ENCODE peak calls at places on chromosomes 4 and X, in nine cellular contexts. F is GM12878, B is GM23248, E is GM23338, G is SK-N-MC, T is K562, Z is fibroblast of lung, C is H1, H is hepatocyte. I is an unnamed sample.

GRCh38 chr4:120718979-120719566 is 203.5 kb downstream of the PRDM5 start:
- DNase-seq in H (peak), E (peak), T (no peak), F (no peak), C (no peak), G (no peak), Z (peak), B (peak), I (peak)

GRCh38 chrX:82335772-82336171 is 1133.9 kb downstream of the SH3BGRL start:
- DNase-seq in E (no peak), C (no peak), T (no peak), B (no peak), F (no peak), Z (no peak), G (no peak), H (no peak), I (no peak)

GRCh38 chrX:107677501-107677901 is 49.2 kb downstream of the PRPS1 start:
- DNase-seq in T (no peak), B (peak), G (no peak), C (no peak), F (no peak), Z (peak), H (no peak), E (peak), I (no peak)

GRCh38 chr4:169231647-169232262 is 39.0 kb downstream of the SH3RF1 start:
- DNase-seq in E (no peak), F (no peak), T (no peak), B (no peak), G (no peak), H (no peak), Z (peak), C (no peak), I (no peak)

GRCh38 chr4:64883087-64883926 is 474.1 kb upstream of the TECRL start:
- DNase-seq in G (no peak), Z (no peak), E (no peak), F (no peak), B (no peak), H (no peak), T (no peak), C (no peak), I (peak)

GRCh38 chr4:48538358-48538757 is 48.3 kb downstream of the ZAR1 start:
- DNase-seq in F (no peak), Z (no peak), H (no peak), B (no peak), G (no peak), C (no peak), T (no peak), E (peak), I (no peak)

GRCh38 chr4:182083681-182084410 is 159.4 kb upstream of the TENM3 start:
- DNase-seq in C (peak), E (no peak), B (no peak), G (no peak), H (no peak), Z (peak), F (no peak), T (no peak), I (no peak)

GRCh38 chrX:7711167-7711566 is 131.8 kb upstream of the VCX start:
- DNase-seq in G (no peak), H (no peak), T (no peak), C (no peak), E (no peak), F (no peak), B (peak), Z (no peak), I (peak)

GRCh38 chr4:143248827-143249226 is 64.1 kb downstream of the USP38 start:
- DNase-seq in B (no peak), G (no peak), E (no peak), C (no peak), F (no peak), T (peak), Z (no peak), H (no peak), I (no peak)

GRCh38 chr4:146273204-146273901 is 59.0 kb downstream of the REELD1 start:
- DNase-seq in Z (no peak), F (peak), H (no peak), T (no peak), C (no peak), E (no peak), G (no peak), B (no peak), I (no peak)

GRCh38 chrX:114959729-114960128 is 57.7 kb downstream of the IL13RA2 start:
- DNase-seq in B (peak), Z (peak), E (peak), F (no peak), C (no peak), T (no peak), G (no peak), H (peak), I (peak)

GRCh38 chrX:48800574-48801280 is 1.1 kb upstream of the HDAC6 start:
- DNase-seq in G (no peak), T (peak), B (no peak), C (no peak), E (no peak), H (peak), Z (no peak), F (no peak), I (no peak)

GRCh38 chr4:34148322-34148908 is 2095.9 kb downstream of the ARAP2 start:
- DNase-seq in E (no peak), C (no peak), B (no peak), Z (no peak), T (no peak), F (no peak), H (no peak), G (no peak), I (no peak)

GRCh38 chrX:43456906-43457305 is 199.2 kb upstream of the MAOA start:
- DNase-seq in T (no peak), E (no peak), B (no peak), F (no peak), G (peak), C (no peak), Z (no peak), H (no peak), I (no peak)

GRCh38 chr4:126757219-126757618 is 875.5 kb upstream of the INTU start:
- DNase-seq in T (no peak), E (no peak), Z (peak), B (no peak), H (no peak), G (no peak), C (no peak), F (no peak), I (peak)

GRCh38 chrX:130245441-130245840 is 23.3 kb downstream of the ZNF280C start:
- DNase-seq in G (no peak), Z (peak), C (no peak), B (peak), H (no peak), F (no peak), E (no peak), T (no peak), I (no peak)

GRCh38 chr4:15910150-15910945 is 28.2 kb downstream of the FGFBP1 start:
- DNase-seq in Z (no peak), E (no peak), G (no peak), B (no peak), T (no peak), F (no peak), H (no peak), C (no peak), I (no peak)

GRCh38 chrX:35291013-35291412 is 348.4 kb downstream of the FAM47B start:
- DNase-seq in C (no peak), B (no peak), T (no peak), G (no peak), E (no peak), Z (no peak), F (no peak), H (no peak), I (no peak)

GRCh38 chr4:89316931-89317366 is 9.3 kb upstream of the GPRIN3 start:
- DNase-seq in E (no peak), B (peak), Z (peak), F (no peak), C (no peak), G (peak), H (no peak), T (no peak), I (peak)

GRCh38 chr4:71243434-71243833 is 95.4 kb upstream of the SLC4A4 start:
- DNase-seq in F (no peak), G (no peak), H (no peak), B (no peak), T (no peak), E (no peak), Z (no peak), C (no peak), I (no peak)

GRCh38 chr4:110480031-110480549 is 4.1 kb downstream of the ENPEP start:
- DNase-seq in E (peak), G (no peak), F (no peak), H (peak), T (no peak), Z (peak), B (peak), C (no peak), I (no peak)

GRCh38 chrX:151899622-151900021 is 13.1 kb upstream of the MAGEA4 start:
- DNase-seq in H (no peak), Z (peak), G (no peak), F (no peak), T (no peak), E (no peak), B (peak), C (no peak), I (no peak)

GRCh38 chrX:24396236-24396929 is 35.9 kb downstream of the SUPT20HL1 start:
- DNase-seq in Z (peak), F (no peak), H (no peak), G (no peak), T (no peak), E (no peak), B (peak), C (no peak), I (no peak)

GRCh38 chr4:142282870-142283431 is 563.1 kb downstream of the INPP4B start:
- DNase-seq in B (peak), F (no peak), T (no peak), E (peak), Z (no peak), H (peak), G (peak), C (peak), I (no peak)

GRCh38 chr4:172895699-172896098 is 272.9 kb upstream of the GALNT7 start:
- DNase-seq in B (no peak), G (no peak), T (no peak), E (no peak), C (no peak), Z (no peak), F (no peak), H (no peak), I (no peak)

GRCh38 chr4:71807469-71807868 is 23.6 kb upstream of the GC start:
- DNase-seq in Z (no peak), F (no peak), E (no peak), T (no peak), H (no peak), B (no peak), G (no peak), C (no peak), I (no peak)

GRCh38 chr4:106690487-106690886 is 321.9 kb upstream of the GIMD1 start:
- DNase-seq in C (no peak), E (no peak), B (peak), Z (peak), G (no peak), T (no peak), F (no peak), H (no peak), I (no peak)

GRCh38 chr4:42490015-42490414 is 92.7 kb downstream of the SHISA3 start:
- DNase-seq in F (peak), C (no peak), H (no peak), B (no peak), E (no peak), G (no peak), T (no peak), Z (no peak), I (no peak)

GRCh38 chr4:102501176-102501634 is at the start of gene NFKB1:
- DNase-seq in B (peak), G (no peak), C (peak), F (peak), E (peak), T (peak), H (peak), Z (peak), I (peak)
- TF ChIP-seq EZH2 in B (no peak), G (no peak), C (no peak), F (no peak), E (peak), T (no peak), H (no peak), Z (no peak), I (no peak)

GRCh38 chr4:112510191-112510467 is 5.9 kb downstream of the NEUROG2 start:
- DNase-seq in G (no peak), F (no peak), B (no peak), Z (no peak), H (no peak), C (no peak), T (no peak), E (no peak), I (no peak)

GRCh38 chr4:112514079-112514448 is 1.9 kb downstream of the NEUROG2 start:
- DNase-seq in F (no peak), H (no peak), E (peak), C (peak), Z (no peak), B (no peak), G (no peak), T (no peak), I (peak)

GRCh38 chr4:112509243-112510190 is 6.5 kb downstream of the NEUROG2 start:
- DNase-seq in Z (peak), T (no peak), H (no peak), F (no peak), E (peak), G (no peak), B (peak), C (peak), I (no peak)

GRCh38 chr4:112511294-112512118 is 4.5 kb downstream of the NEUROG2 start:
- DNase-seq in F (no peak), E (peak), T (no peak), B (no peak), G (no peak), C (no peak), H (no peak), Z (no peak), I (no peak)

GRCh38 chr4:112510468-112511293 is 5.3 kb downstream of the NEUROG2 start:
- DNase-seq in Z (no peak), F (no peak), T (no peak), E (peak), C (peak), B (no peak), H (no peak), G (no peak), I (no peak)
- TF ChIP-seq EZH2 in Z (peak), F (no peak), T (no peak), E (peak), C (no peak), B (peak), H (peak), G (no peak), I (no peak)

GRCh38 chrX:110944793-110945466 is 149.3 kb upstream of the CHRDL1 start:
- DNase-seq in E (peak), G (no peak), C (peak), Z (peak), T (no peak), B (no peak), H (no peak), F (no peak), I (no peak)
- TF ChIP-seq EZH2 in E (no peak), G (no peak), C (no peak), Z (no peak), T (no peak), B (no peak), H (no peak), F (no peak), I (no peak)

GRCh38 chr4:54225671-54226398 is 3.3 kb upstream of the PDGFRA start:
- DNase-seq in E (peak), C (peak), F (no peak), H (peak), B (peak), T (no peak), Z (no peak), G (no peak), I (no peak)
- TF ChIP-seq EZH2 in E (no peak), C (peak), F (no peak), H (no peak), B (no peak), T (no peak), Z (no peak), G (peak), I (no peak)

GRCh38 chr4:183797041-183797444 is 108.1 kb upstream of the STOX2 start:
- DNase-seq in Z (no peak), E (peak), C (no peak), F (no peak), B (no peak), G (no peak), H (peak), T (no peak), I (no peak)
- TF ChIP-seq EZH2 in Z (no peak), E (no peak), C (peak), F (no peak), B (no peak), G (no peak), H (no peak), T (no peak), I (no peak)

GRCh38 chrX:146448791-146449190 is 360.8 kb upstream of the CXorf51B start:
- DNase-seq in C (no peak), E (no peak), B (no peak), F (no peak), Z (no peak), H (no peak), T (no peak), G (no peak), I (no peak)

GRCh38 chrX:146454363-146454762 is 355.2 kb upstream of the CXorf51B start:
- DNase-seq in F (no peak), H (no peak), B (no peak), C (no peak), T (no peak), E (no peak), G (no peak), Z (no peak), I (no peak)

DNA sequence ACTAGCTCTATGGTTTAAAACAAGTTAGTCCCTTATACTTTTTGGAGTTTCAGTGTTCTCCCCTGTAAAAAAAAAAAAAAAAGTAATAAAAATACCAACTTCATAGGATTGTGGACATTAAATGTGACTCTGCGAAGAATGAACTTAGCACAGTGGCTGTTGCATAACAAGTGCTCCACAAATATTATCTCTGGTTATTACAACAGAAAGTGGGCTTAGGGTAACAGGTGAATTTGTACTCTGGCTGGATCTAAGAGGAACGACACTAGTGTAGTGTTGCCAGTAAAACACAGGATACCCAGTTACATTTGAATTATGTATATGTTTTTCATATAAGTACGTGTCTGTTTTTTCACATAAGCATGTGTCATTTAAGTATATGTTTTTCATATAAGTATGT is 360.3 kb upstream of the CXorf51B start:
- DNase-seq in H (no peak), G (no peak), T (no peak), B (no peak), E (no peak), F (no peak), C (no peak), Z (no peak), I (no peak)
- TF ChIP-seq EZH2 in H (no peak), G (no peak), T (no peak), B (no peak), E (no peak), F (no peak), C (no peak), Z (no peak), I (no peak)

GRCh38 chr4:3464911-3465697 is 2.0 kb downstream of the DOK7 start:
- DNase-seq in C (no peak), Z (no peak), E (no peak), H (no peak), G (no peak), B (no peak), T (no peak), F (no peak), I (no peak)

GRCh38 chr4:3462790-3463415 is at the start of gene DOK7:
- DNase-seq in E (peak), H (peak), C (no peak), T (no peak), G (no peak), F (no peak), B (peak), Z (no peak), I (no peak)

GRCh38 chr4:3464349-3464905 is 1.3 kb downstream of the DOK7 start:
- DNase-seq in T (no peak), E (no peak), Z (no peak), B (no peak), C (no peak), H (no peak), F (no peak), G (no peak), I (no peak)

GRCh38 chr4:3462321-3462789 is 751 bp upstream of the DOK7 start:
- DNase-seq in C (no peak), F (no peak), Z (no peak), H (no peak), T (no peak), B (no peak), E (no peak), G (no peak), I (no peak)

GRCh38 chr4:3463556-3464348 is 646 bp downstream of the DOK7 start:
- DNase-seq in G (no peak), H (no peak), B (no peak), E (no peak), T (no peak), F (no peak), C (no peak), Z (no peak), I (no peak)
- TF ChIP-seq EZH2 in G (no peak), H (no peak), B (no peak), E (no peak), T (no peak), F (no peak), C (no peak), Z (no peak), I (no peak)

GRCh38 chr4:575281-576141 is 584 bp downstream of the TMEM271 start:
- DNase-seq in H (peak), T (no peak), Z (peak), G (no peak), B (peak), F (no peak), E (peak), C (peak), I (no peak)

GRCh38 chr4:573122-573892 is 2.8 kb downstream of the TMEM271 start:
- DNase-seq in T (no peak), H (no peak), B (no peak), G (no peak), C (no peak), F (no peak), Z (no peak), E (no peak), I (no peak)

GRCh38 chr4:572594-572993 is 3.5 kb downstream of the TMEM271 start:
- DNase-seq in T (no peak), H (no peak), B (no peak), G (no peak), Z (no peak), E (no peak), C (no peak), F (no peak), I (no peak)

GRCh38 chr4:576245-576821 is at the start of gene TMEM271:
- DNase-seq in F (no peak), Z (no peak), G (no peak), T (no peak), B (no peak), E (peak), C (peak), H (no peak), I (no peak)

DNA sequence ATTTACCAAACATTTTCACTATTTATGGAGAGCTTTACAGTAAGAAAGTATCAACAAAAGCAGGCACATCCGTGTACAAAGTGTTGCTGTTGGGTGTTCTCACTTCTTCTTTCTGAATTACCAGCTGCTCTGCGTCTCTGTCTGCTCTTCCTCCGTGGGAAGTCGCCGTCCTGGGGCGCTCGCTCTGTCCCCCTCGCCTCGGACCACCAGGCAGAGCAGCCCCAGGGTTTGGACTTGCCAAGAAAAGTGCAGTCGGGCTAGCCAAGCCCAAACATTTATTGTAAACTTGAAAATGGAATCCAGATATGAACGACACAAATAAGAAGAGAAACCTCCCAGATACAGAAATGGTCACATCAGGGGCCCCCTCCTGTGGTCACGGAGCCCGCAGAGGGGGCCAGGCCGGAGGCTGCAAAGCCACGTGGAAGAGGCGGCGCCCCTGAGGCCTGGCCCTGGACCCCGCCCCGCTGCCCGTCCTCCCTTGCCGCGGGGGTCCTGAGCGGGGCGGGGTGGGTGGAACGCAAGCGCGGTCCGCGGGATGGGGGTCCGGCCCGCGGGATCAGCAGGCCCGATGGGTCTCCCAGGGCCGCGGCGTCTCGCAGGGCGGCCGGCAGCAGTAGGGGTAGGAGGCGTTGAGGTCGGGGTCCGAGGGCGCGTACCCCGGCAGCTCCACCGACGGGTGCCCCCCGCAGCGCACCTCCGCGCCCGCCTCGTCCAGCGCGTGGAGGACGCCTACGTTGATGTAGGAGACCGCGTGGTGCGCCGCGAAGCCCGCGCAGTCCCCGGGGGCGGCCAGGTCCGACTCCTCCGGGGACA is 1.5 kb downstream of the TMEM271 start:
- DNase-seq in T (no peak), C (peak), G (no peak), F (no peak), Z (no peak), B (no peak), E (peak), H (no peak), I (no peak)
- TF ChIP-seq EZH2 in T (no peak), C (peak), G (no peak), F (no peak), Z (no peak), B (peak), E (peak), H (no peak), I (no peak)